ENCODE peak calls at places on chromosome 15, in six cellular contexts. One of them, this sample, is unnamed.

GRCh38 chr15:63888823-63889222 is 55.1 kb upstream of the HERC1 start:
- DNase-seq in K562: no peak
- DNase-seq in fibroblast of mammary gland: no peak
- DNase-seq in MCF 10A: no peak
- DNase-seq in uterus: no peak
- DNase-seq in kidney: peak; percentile 13
- DNase-seq in this sample: no peak

GRCh38 chr15:48370460-48370859 is 39.2 kb downstream of the DUT start:
- DNase-seq in MCF 10A: peak; percentile 81
- DNase-seq in fibroblast of mammary gland: peak; percentile 97
- DNase-seq in kidney: no peak
- DNase-seq in K562: no peak
- DNase-seq in uterus: no peak
- DNase-seq in this sample: no peak

GRCh38 chr15:100602822-100603393 is 519 bp downstream of the ASB7 start:
- DNase-seq in MCF 10A: peak; percentile 32
- DNase-seq in K562: peak; percentile 29
- DNase-seq in fibroblast of mammary gland: no peak
- DNase-seq in kidney: no peak
- DNase-seq in uterus: no peak
- DNase-seq in this sample: peak; percentile 30

GRCh38 chr15:53758412-53758811 is 1.1 kb downstream of the WDR72 start:
- DNase-seq in kidney: no peak
- DNase-seq in fibroblast of mammary gland: no peak
- DNase-seq in uterus: no peak
- DNase-seq in K562: no peak
- DNase-seq in MCF 10A: no peak
- DNase-seq in this sample: no peak

GRCh38 chr15:38508647-38509046 is 54.7 kb downstream of the FAM98B start:
- DNase-seq in uterus: no peak
- DNase-seq in K562: no peak
- DNase-seq in fibroblast of mammary gland: no peak
- DNase-seq in kidney: no peak
- DNase-seq in MCF 10A: no peak
- DNase-seq in this sample: no peak

GRCh38 chr15:99974246-99974645 is 241.0 kb upstream of the LYSMD4 start:
- DNase-seq in K562: no peak
- DNase-seq in fibroblast of mammary gland: no peak
- DNase-seq in MCF 10A: no peak
- DNase-seq in uterus: no peak
- DNase-seq in kidney: peak; percentile 66
- DNase-seq in this sample: no peak

GRCh38 chr15:78061963-78062427 is 15.5 kb downstream of the TBC1D2B start:
- DNase-seq in kidney: peak; percentile 68
- DNase-seq in fibroblast of mammary gland: peak; percentile 62
- DNase-seq in K562: no peak
- DNase-seq in MCF 10A: no peak
- DNase-seq in uterus: no peak
- DNase-seq in this sample: no peak

GRCh38 chr15:20345401-20345958 is 196.1 kb downstream of the GOLGA6L6 start:
- DNase-seq in kidney: peak; percentile 81
- DNase-seq in uterus: no peak
- DNase-seq in K562: peak; percentile 15
- DNase-seq in MCF 10A: no peak
- DNase-seq in fibroblast of mammary gland: no peak
- DNase-seq in this sample: no peak

GRCh38 chr15:58119016-58119415 is 19.2 kb upstream of the AQP9 start:
- DNase-seq in kidney: no peak
- DNase-seq in K562: no peak
- DNase-seq in MCF 10A: no peak
- DNase-seq in fibroblast of mammary gland: no peak
- DNase-seq in uterus: no peak
- DNase-seq in this sample: no peak

GRCh38 chr15:70723927-70724326 is 39.4 kb downstream of the UACA start:
- DNase-seq in MCF 10A: no peak
- DNase-seq in uterus: no peak
- DNase-seq in K562: no peak
- DNase-seq in kidney: no peak
- DNase-seq in fibroblast of mammary gland: no peak
- DNase-seq in this sample: no peak

GRCh38 chr15:74967670-74968069 is 11.1 kb upstream of the RPP25 start:
- DNase-seq in fibroblast of mammary gland: no peak
- DNase-seq in MCF 10A: no peak
- DNase-seq in K562: no peak
- DNase-seq in uterus: no peak
- DNase-seq in kidney: peak; percentile 0
- DNase-seq in this sample: no peak

GRCh38 chr15:74889390-74889881 is 406 bp upstream of the MPI start:
- DNase-seq in kidney: no peak
- DNase-seq in MCF 10A: no peak
- DNase-seq in fibroblast of mammary gland: peak; percentile 33
- DNase-seq in K562: peak; percentile 52
- DNase-seq in uterus: peak; percentile 39
- DNase-seq in this sample: peak; percentile 39

GRCh38 chr15:35437157-35437556 is 108.8 kb downstream of the DPH6 start:
- DNase-seq in MCF 10A: peak; percentile 6
- DNase-seq in uterus: no peak
- DNase-seq in kidney: no peak
- DNase-seq in fibroblast of mammary gland: peak; percentile 28
- DNase-seq in K562: no peak
- DNase-seq in this sample: no peak

GRCh38 chr15:85879334-85880163 is 84.8 kb upstream of the KLHL25 start:
- DNase-seq in kidney: no peak
- DNase-seq in fibroblast of mammary gland: no peak
- DNase-seq in uterus: no peak
- DNase-seq in K562: no peak
- DNase-seq in MCF 10A: no peak
- DNase-seq in this sample: no peak

GRCh38 chr15:79981861-79982455 is 11.0 kb upstream of the BCL2A1 start:
- DNase-seq in uterus: no peak
- DNase-seq in fibroblast of mammary gland: no peak
- DNase-seq in K562: no peak
- DNase-seq in kidney: no peak
- DNase-seq in MCF 10A: no peak
- DNase-seq in this sample: no peak

GRCh38 chr15:48507416-48508065 is 138.0 kb downstream of the FBN1 start:
- DNase-seq in uterus: no peak
- DNase-seq in MCF 10A: peak; percentile 63
- DNase-seq in K562: peak; percentile 22
- DNase-seq in kidney: no peak
- DNase-seq in fibroblast of mammary gland: peak; percentile 81
- DNase-seq in this sample: peak; percentile 48

GRCh38 chr15:78691873-78692421 is 50.9 kb upstream of the CHRNB4 start:
- DNase-seq in kidney: no peak
- DNase-seq in fibroblast of mammary gland: no peak
- DNase-seq in MCF 10A: no peak
- DNase-seq in K562: no peak
- DNase-seq in uterus: no peak
- DNase-seq in this sample: no peak

GRCh38 chr15:42069496-42070275 is 24.7 kb downstream of the PLA2G4D start:
- DNase-seq in kidney: no peak
- DNase-seq in K562: no peak
- DNase-seq in uterus: no peak
- DNase-seq in fibroblast of mammary gland: no peak
- DNase-seq in MCF 10A: no peak
- DNase-seq in this sample: no peak

GRCh38 chr15:42111924-42112323 is 17.6 kb upstream of the PLA2G4D start:
- DNase-seq in K562: no peak
- DNase-seq in kidney: no peak
- DNase-seq in MCF 10A: no peak
- DNase-seq in uterus: no peak
- DNase-seq in fibroblast of mammary gland: peak; percentile 16
- DNase-seq in this sample: no peak

GRCh38 chr15:43241100-43241499 is 20.3 kb upstream of the EPB42 start:
- DNase-seq in MCF 10A: no peak
- DNase-seq in uterus: peak; percentile 69
- DNase-seq in K562: no peak
- DNase-seq in kidney: no peak
- DNase-seq in fibroblast of mammary gland: peak; percentile 68
- DNase-seq in this sample: no peak

DNA sequence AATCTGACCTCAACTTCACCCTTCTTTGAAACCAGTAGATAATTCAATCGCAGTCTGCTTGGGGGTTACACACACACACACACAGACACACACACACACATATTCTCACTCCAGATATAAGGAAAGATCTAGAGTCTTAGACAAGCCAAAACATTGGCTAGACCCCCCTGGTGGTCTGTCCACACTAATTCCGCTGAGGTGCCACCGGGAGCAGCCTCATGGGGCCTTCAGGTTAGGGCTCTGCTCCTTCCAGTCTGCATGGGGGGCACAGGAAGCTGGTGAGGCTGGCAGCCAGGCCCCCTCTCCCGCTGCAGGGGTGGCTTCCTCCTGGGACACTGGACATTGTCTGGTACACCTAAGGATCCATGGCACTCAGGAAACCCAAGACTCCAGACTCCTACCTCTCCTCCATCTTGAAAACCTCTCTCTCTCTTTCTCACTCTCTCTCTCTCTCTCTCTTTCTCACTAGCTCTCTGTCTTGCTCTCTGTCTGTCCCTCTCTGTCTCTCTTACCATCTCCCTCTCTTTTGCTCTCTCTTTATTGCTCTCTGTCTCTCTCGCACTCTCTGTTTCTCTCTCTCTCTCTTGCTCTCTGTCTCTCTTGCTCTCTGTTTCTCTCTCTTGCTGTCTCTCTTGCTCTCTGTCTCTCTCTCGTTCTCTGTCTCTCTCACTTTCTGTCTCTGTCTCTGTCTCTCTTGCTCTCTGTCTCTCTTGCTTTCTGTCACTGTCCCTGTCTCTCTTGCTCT is 75.2 kb upstream of the NR2E3 start:
- DNase-seq in kidney: no peak
- DNase-seq in K562: no peak
- DNase-seq in fibroblast of mammary gland: no peak
- DNase-seq in uterus: no peak
- DNase-seq in MCF 10A: no peak
- DNase-seq in this sample: no peak
- TF ChIP-seq CTCF in kidney: no peak
- TF ChIP-seq CTCF in K562: no peak
- TF ChIP-seq CTCF in fibroblast of mammary gland: no peak
- TF ChIP-seq CTCF in uterus: no peak
- TF ChIP-seq CTCF in MCF 10A: no peak
- TF ChIP-seq CTCF in this sample: no peak

GRCh38 chr15:90643301-90643632 is 73.9 kb upstream of the BLM start:
- DNase-seq in uterus: no peak
- DNase-seq in fibroblast of mammary gland: no peak
- DNase-seq in kidney: peak; percentile 55
- DNase-seq in K562: no peak
- DNase-seq in MCF 10A: no peak
- DNase-seq in this sample: no peak

GRCh38 chr15:90641581-90642463 is 75.3 kb upstream of the BLM start:
- DNase-seq in kidney: peak; percentile 40
- DNase-seq in uterus: no peak
- DNase-seq in MCF 10A: no peak
- DNase-seq in K562: no peak
- DNase-seq in fibroblast of mammary gland: no peak
- DNase-seq in this sample: no peak

GRCh38 chr15:90644526-90644925 is 72.6 kb upstream of the BLM start:
- DNase-seq in MCF 10A: no peak
- DNase-seq in K562: no peak
- DNase-seq in fibroblast of mammary gland: no peak
- DNase-seq in kidney: peak; percentile 16
- DNase-seq in uterus: no peak
- DNase-seq in this sample: no peak

GRCh38 chr15:90640862-90641261 is 76.3 kb upstream of the BLM start:
- DNase-seq in K562: no peak
- DNase-seq in uterus: no peak
- DNase-seq in fibroblast of mammary gland: no peak
- DNase-seq in kidney: peak; percentile 26
- DNase-seq in MCF 10A: no peak
- DNase-seq in this sample: no peak

GRCh38 chr15:90642464-90643300 is 74.5 kb upstream of the BLM start:
- DNase-seq in kidney: peak; percentile 56
- DNase-seq in MCF 10A: no peak
- DNase-seq in fibroblast of mammary gland: no peak
- DNase-seq in K562: no peak
- DNase-seq in uterus: no peak
- DNase-seq in this sample: no peak
- TF ChIP-seq CTCF in kidney: no peak
- TF ChIP-seq CTCF in MCF 10A: no peak
- TF ChIP-seq CTCF in fibroblast of mammary gland: peak; percentile 16
- TF ChIP-seq CTCF in K562: no peak
- TF ChIP-seq CTCF in uterus: no peak
- TF ChIP-seq CTCF in this sample: no peak

GRCh38 chr15:95998935-95999334 is 331.6 kb upstream of the NR2F2 start:
- DNase-seq in fibroblast of mammary gland: peak; percentile 5
- DNase-seq in MCF 10A: no peak
- DNase-seq in kidney: no peak
- DNase-seq in uterus: no peak
- DNase-seq in K562: no peak
- DNase-seq in this sample: no peak
- TF ChIP-seq CTCF in fibroblast of mammary gland: no peak
- TF ChIP-seq CTCF in MCF 10A: no peak
- TF ChIP-seq CTCF in kidney: no peak
- TF ChIP-seq CTCF in uterus: no peak
- TF ChIP-seq CTCF in K562: no peak
- TF ChIP-seq CTCF in this sample: no peak

GRCh38 chr15:44314512-44314911 is 26.0 kb downstream of the GOLM2 start:
- DNase-seq in fibroblast of mammary gland: no peak
- DNase-seq in uterus: no peak
- DNase-seq in K562: no peak
- DNase-seq in MCF 10A: no peak
- DNase-seq in kidney: no peak
- DNase-seq in this sample: no peak

GRCh38 chr15:44317423-44317822 is 28.9 kb downstream of the GOLM2 start:
- DNase-seq in uterus: no peak
- DNase-seq in kidney: no peak
- DNase-seq in K562: no peak
- DNase-seq in MCF 10A: no peak
- DNase-seq in fibroblast of mammary gland: no peak
- DNase-seq in this sample: no peak

GRCh38 chr15:44315773-44316465 is 27.4 kb downstream of the GOLM2 start:
- DNase-seq in fibroblast of mammary gland: no peak
- DNase-seq in K562: no peak
- DNase-seq in kidney: no peak
- DNase-seq in MCF 10A: no peak
- DNase-seq in uterus: no peak
- DNase-seq in this sample: no peak

GRCh38 chr15:44315164-44315563 is 26.6 kb downstream of the GOLM2 start:
- DNase-seq in MCF 10A: no peak
- DNase-seq in kidney: no peak
- DNase-seq in uterus: no peak
- DNase-seq in fibroblast of mammary gland: no peak
- DNase-seq in K562: no peak
- DNase-seq in this sample: no peak

GRCh38 chr15:44319385-44319784 is 30.9 kb downstream of the GOLM2 start:
- DNase-seq in K562: no peak
- DNase-seq in fibroblast of mammary gland: no peak
- DNase-seq in kidney: no peak
- DNase-seq in uterus: no peak
- DNase-seq in MCF 10A: no peak
- DNase-seq in this sample: no peak
- TF ChIP-seq CTCF in K562: peak; percentile 50
- TF ChIP-seq CTCF in fibroblast of mammary gland: no peak
- TF ChIP-seq CTCF in kidney: no peak
- TF ChIP-seq CTCF in uterus: no peak
- TF ChIP-seq CTCF in MCF 10A: no peak
- TF ChIP-seq CTCF in this sample: no peak

GRCh38 chr15:51390932-51391432 is 49.5 kb downstream of the GLDN start:
- DNase-seq in uterus: no peak
- DNase-seq in kidney: no peak
- DNase-seq in fibroblast of mammary gland: no peak
- DNase-seq in MCF 10A: no peak
- DNase-seq in K562: no peak
- DNase-seq in this sample: no peak
- TF ChIP-seq CTCF in uterus: no peak
- TF ChIP-seq CTCF in kidney: no peak
- TF ChIP-seq CTCF in fibroblast of mammary gland: no peak
- TF ChIP-seq CTCF in MCF 10A: no peak
- TF ChIP-seq CTCF in K562: peak; percentile 36
- TF ChIP-seq CTCF in this sample: no peak